ENCODE peak calls at places on chromosomes 16 and 17, in eight cellular contexts. One of them, this sample, is unnamed.

GRCh38 chr17:41777579-41778188 is 8.8 kb downstream of the JUP start:
- DNase-seq in sigmoid colon: peak
- DNase-seq in A549: peak
- DNase-seq in Peyer's patch: no peak
- DNase-seq in spleen: no peak
- DNase-seq in heart left ventricle: peak
- DNase-seq in prostate gland: peak
- DNase-seq in NB4: no peak
- DNase-seq in this sample: peak

GRCh38 chr17:32636593-32637218 is 149.9 kb downstream of the CDK5R1 start:
- DNase-seq in Peyer's patch: no peak
- DNase-seq in NB4: no peak
- DNase-seq in A549: no peak
- DNase-seq in sigmoid colon: no peak
- DNase-seq in spleen: no peak
- DNase-seq in heart left ventricle: no peak
- DNase-seq in prostate gland: no peak
- DNase-seq in this sample: no peak

GRCh38 chr17:73231363-73231762 is 30.3 kb downstream of the CPSF4L start:
- DNase-seq in A549: peak
- DNase-seq in Peyer's patch: no peak
- DNase-seq in spleen: no peak
- DNase-seq in heart left ventricle: no peak
- DNase-seq in prostate gland: no peak
- DNase-seq in sigmoid colon: no peak
- DNase-seq in NB4: peak
- DNase-seq in this sample: no peak

GRCh38 chr16:12426122-12426521 is 377.6 kb downstream of the CPPED1 start:
- DNase-seq in spleen: no peak
- DNase-seq in Peyer's patch: no peak
- DNase-seq in sigmoid colon: no peak
- DNase-seq in prostate gland: no peak
- DNase-seq in heart left ventricle: no peak
- DNase-seq in A549: no peak
- DNase-seq in NB4: no peak
- DNase-seq in this sample: no peak

GRCh38 chr17:3843935-3844516 is 2.0 kb downstream of the NCBP3 start:
- DNase-seq in A549: peak
- DNase-seq in NB4: peak
- DNase-seq in prostate gland: no peak
- DNase-seq in heart left ventricle: no peak
- DNase-seq in Peyer's patch: no peak
- DNase-seq in sigmoid colon: no peak
- DNase-seq in spleen: peak
- DNase-seq in this sample: no peak

GRCh38 chr16:81873843-81874752 is 95.0 kb downstream of the PLCG2 start:
- DNase-seq in spleen: peak
- DNase-seq in heart left ventricle: no peak
- DNase-seq in NB4: peak
- DNase-seq in A549: peak
- DNase-seq in prostate gland: peak
- DNase-seq in sigmoid colon: no peak
- DNase-seq in Peyer's patch: peak
- DNase-seq in this sample: no peak

GRCh38 chr17:80751460-80752368 is 207.1 kb downstream of the RPTOR start:
- DNase-seq in Peyer's patch: no peak
- DNase-seq in NB4: no peak
- DNase-seq in sigmoid colon: peak
- DNase-seq in spleen: no peak
- DNase-seq in heart left ventricle: no peak
- DNase-seq in prostate gland: no peak
- DNase-seq in A549: no peak
- DNase-seq in this sample: no peak

GRCh38 chr16:28297308-28297707 is 5.0 kb downstream of the SBK1 start:
- DNase-seq in spleen: no peak
- DNase-seq in prostate gland: no peak
- DNase-seq in heart left ventricle: no peak
- DNase-seq in NB4: no peak
- DNase-seq in A549: no peak
- DNase-seq in Peyer's patch: no peak
- DNase-seq in sigmoid colon: no peak
- DNase-seq in this sample: no peak

GRCh38 chr16:10812352-10813122 is 6.1 kb downstream of the TVP23A start:
- DNase-seq in prostate gland: no peak
- DNase-seq in A549: no peak
- DNase-seq in Peyer's patch: no peak
- DNase-seq in heart left ventricle: no peak
- DNase-seq in spleen: no peak
- DNase-seq in sigmoid colon: no peak
- DNase-seq in NB4: no peak
- DNase-seq in this sample: no peak

GRCh38 chr17:78329263-78330059 is 30.4 kb downstream of the SOCS3 start:
- DNase-seq in prostate gland: no peak
- DNase-seq in NB4: peak
- DNase-seq in heart left ventricle: peak
- DNase-seq in A549: peak
- DNase-seq in spleen: no peak
- DNase-seq in sigmoid colon: no peak
- DNase-seq in Peyer's patch: no peak
- DNase-seq in this sample: peak

GRCh38 chr17:77086433-77087010 is 54.2 kb upstream of the SEC14L1 start:
- DNase-seq in NB4: peak
- DNase-seq in sigmoid colon: peak
- DNase-seq in Peyer's patch: peak
- DNase-seq in spleen: peak
- DNase-seq in A549: peak
- DNase-seq in heart left ventricle: peak
- DNase-seq in prostate gland: peak
- DNase-seq in this sample: peak

GRCh38 chr16:17106243-17106791 is 364.4 kb downstream of the XYLT1 start:
- DNase-seq in prostate gland: no peak
- DNase-seq in NB4: no peak
- DNase-seq in sigmoid colon: no peak
- DNase-seq in A549: no peak
- DNase-seq in heart left ventricle: no peak
- DNase-seq in spleen: no peak
- DNase-seq in Peyer's patch: no peak
- DNase-seq in this sample: peak

GRCh38 chr17:54891176-54891821 is 9.4 kb upstream of the TOM1L1 start:
- DNase-seq in sigmoid colon: no peak
- DNase-seq in Peyer's patch: no peak
- DNase-seq in NB4: peak
- DNase-seq in A549: peak
- DNase-seq in heart left ventricle: no peak
- DNase-seq in spleen: no peak
- DNase-seq in prostate gland: peak
- DNase-seq in this sample: no peak

GRCh38 chr17:45190503-45191282 is 29.0 kb downstream of the HEXIM2 start:
- DNase-seq in sigmoid colon: no peak
- DNase-seq in prostate gland: no peak
- DNase-seq in heart left ventricle: no peak
- DNase-seq in spleen: no peak
- DNase-seq in A549: no peak
- DNase-seq in Peyer's patch: no peak
- DNase-seq in NB4: no peak
- DNase-seq in this sample: no peak

GRCh38 chr17:5023588-5024147 is 11.6 kb downstream of the SLC52A1 start:
- DNase-seq in heart left ventricle: no peak
- DNase-seq in NB4: no peak
- DNase-seq in prostate gland: no peak
- DNase-seq in sigmoid colon: no peak
- DNase-seq in A549: no peak
- DNase-seq in spleen: no peak
- DNase-seq in Peyer's patch: no peak
- DNase-seq in this sample: no peak

GRCh38 chr17:5020502-5021023 is 14.7 kb downstream of the SLC52A1 start:
- DNase-seq in prostate gland: no peak
- DNase-seq in NB4: no peak
- DNase-seq in spleen: no peak
- DNase-seq in Peyer's patch: no peak
- DNase-seq in heart left ventricle: no peak
- DNase-seq in sigmoid colon: no peak
- DNase-seq in A549: no peak
- DNase-seq in this sample: no peak

GRCh38 chr17:5022171-5022711 is 13.0 kb downstream of the SLC52A1 start:
- DNase-seq in NB4: no peak
- DNase-seq in prostate gland: no peak
- DNase-seq in heart left ventricle: no peak
- DNase-seq in Peyer's patch: no peak
- DNase-seq in sigmoid colon: no peak
- DNase-seq in spleen: no peak
- DNase-seq in A549: no peak
- DNase-seq in this sample: peak

GRCh38 chr17:5024604-5025003 is 10.6 kb downstream of the SLC52A1 start:
- DNase-seq in NB4: no peak
- DNase-seq in prostate gland: no peak
- DNase-seq in sigmoid colon: no peak
- DNase-seq in A549: no peak
- DNase-seq in heart left ventricle: no peak
- DNase-seq in spleen: no peak
- DNase-seq in Peyer's patch: no peak
- DNase-seq in this sample: no peak

DNA sequence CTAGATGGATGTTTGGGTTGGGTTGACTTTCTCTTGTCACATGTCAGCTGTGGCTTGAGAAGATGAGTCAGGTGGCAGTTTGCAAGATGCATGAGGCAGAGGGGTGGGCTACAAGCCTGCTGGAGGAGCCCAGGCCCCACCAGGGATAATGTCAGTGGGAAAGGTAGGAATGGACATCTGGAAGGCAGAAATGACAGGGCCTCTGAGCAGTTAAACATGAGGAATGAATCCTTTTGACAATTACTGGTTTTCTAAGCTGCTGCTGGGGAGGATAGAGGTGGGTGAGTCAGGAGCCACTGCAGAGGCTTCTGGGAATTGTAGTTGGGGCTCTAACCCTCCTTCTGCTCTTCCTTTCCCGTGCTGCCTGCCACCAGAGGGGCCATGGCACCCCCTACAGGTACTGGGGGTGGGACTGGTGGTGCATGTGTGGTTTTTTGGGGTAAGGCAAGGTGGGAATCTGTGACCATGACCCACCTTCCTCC is 15.7 kb downstream of the SLC52A1 start:
- DNase-seq in A549: no peak
- DNase-seq in heart left ventricle: no peak
- DNase-seq in sigmoid colon: no peak
- DNase-seq in prostate gland: no peak
- DNase-seq in spleen: no peak
- DNase-seq in NB4: peak
- DNase-seq in Peyer's patch: no peak
- DNase-seq in this sample: no peak
- TF ChIP-seq CTCF in A549: peak
- TF ChIP-seq CTCF in heart left ventricle: no peak
- TF ChIP-seq CTCF in sigmoid colon: no peak
- TF ChIP-seq CTCF in prostate gland: no peak
- TF ChIP-seq CTCF in spleen: peak
- TF ChIP-seq CTCF in NB4: peak
- TF ChIP-seq CTCF in Peyer's patch: no peak
- TF ChIP-seq CTCF in this sample: no peak

DNA sequence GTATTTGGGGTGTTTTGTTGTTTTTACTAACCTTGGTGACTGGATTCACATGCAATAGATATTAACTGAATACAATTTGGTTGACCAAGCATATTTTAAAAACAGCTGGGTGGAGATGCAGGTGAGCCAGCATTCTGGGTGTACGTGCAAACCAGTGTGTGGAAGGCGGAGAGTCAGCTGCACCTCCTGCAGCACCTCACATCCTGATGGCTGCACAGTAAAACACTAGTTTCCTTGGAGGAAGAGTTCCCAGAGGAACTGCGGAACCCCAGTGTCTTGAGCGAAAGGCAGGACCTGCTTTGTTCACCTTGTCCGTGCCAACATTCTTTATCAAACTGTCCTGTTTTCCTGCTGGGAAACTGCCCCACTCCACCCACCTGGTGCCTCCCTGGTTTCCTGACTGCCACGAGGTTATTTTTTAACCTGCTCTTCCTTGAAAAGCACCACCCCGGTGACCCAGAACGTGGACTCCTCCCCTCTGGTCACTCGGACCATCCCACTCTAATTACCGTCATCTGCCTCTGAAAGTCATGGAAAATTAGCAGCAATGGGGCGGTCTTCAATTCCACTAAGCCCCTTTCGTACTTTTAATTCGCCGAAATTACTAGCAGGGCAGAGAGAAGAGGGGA is 1.0 kb upstream of the YPEL2 start:
- DNase-seq in sigmoid colon: peak
- DNase-seq in Peyer's patch: peak
- DNase-seq in NB4: peak
- DNase-seq in heart left ventricle: no peak
- DNase-seq in A549: peak
- DNase-seq in prostate gland: peak
- DNase-seq in spleen: peak
- DNase-seq in this sample: no peak
- TF ChIP-seq POLR2A in sigmoid colon: no peak
- TF ChIP-seq POLR2A in Peyer's patch: no peak
- TF ChIP-seq POLR2A in NB4: no peak
- TF ChIP-seq POLR2A in heart left ventricle: no peak
- TF ChIP-seq POLR2A in A549: peak
- TF ChIP-seq POLR2A in prostate gland: no peak
- TF ChIP-seq POLR2A in spleen: no peak
- TF ChIP-seq POLR2A in this sample: no peak

GRCh38 chr16:69478685-69479084 is 54.3 kb downstream of the CYB5B start:
- DNase-seq in NB4: no peak
- DNase-seq in heart left ventricle: no peak
- DNase-seq in spleen: no peak
- DNase-seq in sigmoid colon: no peak
- DNase-seq in Peyer's patch: no peak
- DNase-seq in prostate gland: no peak
- DNase-seq in A549: no peak
- DNase-seq in this sample: no peak

GRCh38 chr16:69483611-69484010 is 59.2 kb downstream of the CYB5B start:
- DNase-seq in A549: no peak
- DNase-seq in sigmoid colon: peak
- DNase-seq in Peyer's patch: no peak
- DNase-seq in spleen: no peak
- DNase-seq in heart left ventricle: no peak
- DNase-seq in NB4: no peak
- DNase-seq in prostate gland: no peak
- DNase-seq in this sample: no peak

GRCh38 chr16:69482410-69482951 is 58.1 kb downstream of the CYB5B start:
- DNase-seq in prostate gland: peak
- DNase-seq in Peyer's patch: no peak
- DNase-seq in heart left ventricle: peak
- DNase-seq in A549: no peak
- DNase-seq in spleen: no peak
- DNase-seq in NB4: no peak
- DNase-seq in sigmoid colon: peak
- DNase-seq in this sample: no peak

GRCh38 chr16:69479806-69480205 is 55.4 kb downstream of the CYB5B start:
- DNase-seq in Peyer's patch: no peak
- DNase-seq in sigmoid colon: no peak
- DNase-seq in prostate gland: no peak
- DNase-seq in heart left ventricle: no peak
- DNase-seq in NB4: no peak
- DNase-seq in A549: no peak
- DNase-seq in spleen: no peak
- DNase-seq in this sample: no peak

GRCh38 chr16:69481901-69482341 is 57.5 kb downstream of the CYB5B start:
- DNase-seq in A549: no peak
- DNase-seq in sigmoid colon: peak
- DNase-seq in prostate gland: peak
- DNase-seq in NB4: no peak
- DNase-seq in spleen: peak
- DNase-seq in heart left ventricle: peak
- DNase-seq in Peyer's patch: no peak
- DNase-seq in this sample: peak
- TF ChIP-seq CTCF in A549: no peak
- TF ChIP-seq CTCF in sigmoid colon: no peak
- TF ChIP-seq CTCF in prostate gland: no peak
- TF ChIP-seq CTCF in NB4: no peak
- TF ChIP-seq CTCF in spleen: no peak
- TF ChIP-seq CTCF in heart left ventricle: no peak
- TF ChIP-seq CTCF in Peyer's patch: no peak
- TF ChIP-seq CTCF in this sample: no peak

GRCh38 chr16:19886061-19886792 is 1.6 kb upstream of the GPRC5B start:
- DNase-seq in A549: peak
- DNase-seq in Peyer's patch: peak
- DNase-seq in prostate gland: peak
- DNase-seq in sigmoid colon: peak
- DNase-seq in spleen: peak
- DNase-seq in heart left ventricle: peak
- DNase-seq in NB4: peak
- DNase-seq in this sample: peak
- TF ChIP-seq POLR2A in A549: no peak
- TF ChIP-seq POLR2A in Peyer's patch: no peak
- TF ChIP-seq POLR2A in prostate gland: no peak
- TF ChIP-seq POLR2A in sigmoid colon: no peak
- TF ChIP-seq POLR2A in spleen: no peak
- TF ChIP-seq POLR2A in heart left ventricle: no peak
- TF ChIP-seq POLR2A in NB4: no peak
- TF ChIP-seq POLR2A in this sample: no peak

This sample was measured in upper lobe of left lung.